ENCODE peak calls at places on chromosomes 12 and 14, in nine cellular contexts. J is fibroblast of lung; U is SK-N-SH; V is hepatocyte; D is ovary; A is naive thymus-derived CD4-positive, alpha-beta T cell; M is breast epithelium; F is small intestine; I is H9. B is an unnamed sample.

GRCh38 chr14:22265319-22266140 is 323.5 kb downstream of the DAD1 start:
- DNase-seq in D (no peak), I (no peak), M (no peak), U (no peak), A (no peak), J (peak; percentile 29), V (peak; percentile 38), F (no peak), B (peak; percentile 6)

GRCh38 chr14:55514819-55515470 is 65.1 kb upstream of the KTN1 start:
- DNase-seq in J (peak; percentile 87), I (no peak), M (no peak), F (no peak), A (no peak), U (no peak), V (no peak), D (no peak), B (no peak)

GRCh38 chr12:19833775-19834501 is 394.6 kb downstream of the AEBP2 start:
- DNase-seq in J (peak; percentile 76), F (no peak), D (no peak), V (no peak), M (no peak), I (no peak), A (no peak), U (no peak), B (no peak)

GRCh38 chr14:70107309-70107708 is 81.4 kb downstream of the SLC8A3 start:
- DNase-seq in D (no peak), I (no peak), M (no peak), F (no peak), A (no peak), U (peak; percentile 51), V (no peak), J (no peak), B (no peak)

GRCh38 chr12:76375470-76375869 is 27.3 kb upstream of the BBS10 start:
- DNase-seq in D (no peak), F (no peak), U (no peak), A (no peak), I (no peak), J (no peak), V (no peak), M (no peak), B (no peak)

GRCh38 chr12:132593071-132593470 is 17.3 kb downstream of the LRCOL1 start:
- DNase-seq in I (no peak), D (peak; percentile 17), V (no peak), J (no peak), A (no peak), F (no peak), U (no peak), M (no peak), B (no peak)

GRCh38 chr12:49582840-49583239 is 14.9 kb upstream of the MCRS1 start:
- DNase-seq in M (no peak), V (peak; percentile 34), I (no peak), A (no peak), J (no peak), F (peak; percentile 7), D (no peak), U (no peak), B (no peak)

GRCh38 chr14:88554458-88555286 is at the start of gene PTPN21:
- DNase-seq in M (peak; percentile 60), D (peak; percentile 82), V (peak; percentile 91), F (peak; percentile 75), J (peak; percentile 76), I (peak; percentile 77), A (no peak), U (peak; percentile 94), B (no peak)

GRCh38 chr14:81903477-81903876 is 369.8 kb upstream of the SEL1L start:
- DNase-seq in M (no peak), V (no peak), D (no peak), U (no peak), A (no peak), I (no peak), F (no peak), J (no peak), B (no peak)

GRCh38 chr12:91139981-91140659 is 28.8 kb upstream of the LUM start:
- DNase-seq in I (no peak), J (peak; percentile 87), U (no peak), F (no peak), V (peak; percentile 54), D (no peak), M (no peak), A (no peak), B (no peak)

GRCh38 chr12:81942588-81942987 is 183.4 kb upstream of the PPFIA2 start:
- DNase-seq in V (no peak), D (no peak), J (no peak), U (no peak), I (no peak), A (peak; percentile 51), F (peak; percentile 35), M (no peak), B (peak; percentile 26)

GRCh38 chr12:100991059-100991562 is 196.5 kb downstream of the ANO4 start:
- DNase-seq in M (no peak), A (no peak), D (no peak), J (no peak), U (no peak), F (no peak), V (no peak), I (no peak), B (no peak)

GRCh38 chr12:124422570-124423523 is 128.0 kb downstream of the RFLNA start:
- DNase-seq in I (no peak), F (peak; percentile 90), A (no peak), U (peak; percentile 97), M (peak; percentile 88), V (peak; percentile 89), D (peak; percentile 97), J (peak; percentile 97), B (no peak)

GRCh38 chr14:99636487-99636886 is 8.4 kb upstream of the HHIPL1 start:
- DNase-seq in D (no peak), J (no peak), F (no peak), I (no peak), U (no peak), A (no peak), M (no peak), V (no peak), B (no peak)

GRCh38 chr14:33475623-33476022 is 475.3 kb downstream of the EGLN3 start:
- DNase-seq in J (peak; percentile 41), D (no peak), V (peak; percentile 44), A (no peak), F (peak; percentile 66), M (no peak), I (peak; percentile 86), U (peak; percentile 56), B (no peak)

GRCh38 chr14:97846156-97846555 is 1049.0 kb downstream of the VRK1 start:
- DNase-seq in D (no peak), F (no peak), M (no peak), U (no peak), J (no peak), I (no peak), A (no peak), V (no peak), B (no peak)

GRCh38 chr12:56321027-56321426 is 5.2 kb upstream of the CNPY2 start:
- DNase-seq in F (no peak), M (no peak), I (no peak), J (no peak), V (no peak), A (no peak), D (no peak), U (no peak), B (no peak)

GRCh38 chr14:39267592-39268112 is 33.9 kb downstream of the MIA2 start:
- DNase-seq in I (no peak), M (no peak), V (no peak), A (peak; percentile 46), F (peak; percentile 43), U (no peak), D (no peak), J (no peak), B (no peak)

GRCh38 chr14:92487513-92488133 is 26.0 kb upstream of the RIN3 start:
- DNase-seq in M (no peak), A (no peak), V (no peak), D (no peak), I (peak; percentile 36), U (no peak), F (no peak), J (no peak), B (no peak)

GRCh38 chr14:70289138-70289537 is 70.3 kb downstream of the COX16 start:
- DNase-seq in F (no peak), D (no peak), V (no peak), I (no peak), M (no peak), A (peak; percentile 7), J (no peak), U (no peak), B (no peak)

GRCh38 chr12:121087467-121088207 is 45.0 kb upstream of the P2RX7 start:
- DNase-seq in A (no peak), F (no peak), U (no peak), I (no peak), M (no peak), V (no peak), D (no peak), J (no peak), B (no peak)

GRCh38 chr14:75295061-75295461 is 16.4 kb downstream of the FOS start:
- DNase-seq in F (peak; percentile 90), D (peak; percentile 72), M (peak; percentile 41), V (peak; percentile 90), U (peak; percentile 51), A (no peak), J (peak; percentile 82), I (peak; percentile 65), B (no peak)
- H3K27ac ChIP-seq in F (peak overlapping the region; percentile 98), D (peak overlapping the region; percentile 77), M (peak overlapping the region; percentile 97), V (peak overlapping the region; percentile 92), U (peak overlapping the region; percentile 67), A (peak overlapping the region; percentile 96), J (peak overlapping the region; percentile 94), I (no peak overlapping the region), B (peak overlapping the region; percentile 98)

GRCh38 chr14:53108292-53108937 is 44.7 kb downstream of the DDHD1 start:
- DNase-seq in M (no peak), V (no peak), F (no peak), J (no peak), I (no peak), D (no peak), U (no peak), A (peak; percentile 38), B (no peak)
- H3K27ac ChIP-seq in M (no peak overlapping the region), V (no peak overlapping the region), F (peak overlapping the region; percentile 41), J (peak overlapping the region; percentile 21), I (no peak overlapping the region), D (no peak overlapping the region), U (no peak overlapping the region), A (peak overlapping the region; percentile 67), B (peak overlapping the region; percentile 38)

GRCh38 chr14:24080888-24081738 is 9.8 kb downstream of the CPNE6 start:
- DNase-seq in U (peak; percentile 85), M (no peak), I (peak; percentile 79), V (peak; percentile 67), D (no peak), F (peak; percentile 83), A (peak; percentile 73), J (peak; percentile 38), B (peak; percentile 64)
- H3K27ac ChIP-seq in U (peak overlapping the region; percentile 73), M (peak overlapping the region; percentile 66), I (no peak overlapping the region), V (no peak overlapping the region), D (no peak overlapping the region), F (peak overlapping the region; percentile 89), A (peak overlapping the region; percentile 75), J (no peak overlapping the region), B (peak overlapping the region; percentile 61)

DNA sequence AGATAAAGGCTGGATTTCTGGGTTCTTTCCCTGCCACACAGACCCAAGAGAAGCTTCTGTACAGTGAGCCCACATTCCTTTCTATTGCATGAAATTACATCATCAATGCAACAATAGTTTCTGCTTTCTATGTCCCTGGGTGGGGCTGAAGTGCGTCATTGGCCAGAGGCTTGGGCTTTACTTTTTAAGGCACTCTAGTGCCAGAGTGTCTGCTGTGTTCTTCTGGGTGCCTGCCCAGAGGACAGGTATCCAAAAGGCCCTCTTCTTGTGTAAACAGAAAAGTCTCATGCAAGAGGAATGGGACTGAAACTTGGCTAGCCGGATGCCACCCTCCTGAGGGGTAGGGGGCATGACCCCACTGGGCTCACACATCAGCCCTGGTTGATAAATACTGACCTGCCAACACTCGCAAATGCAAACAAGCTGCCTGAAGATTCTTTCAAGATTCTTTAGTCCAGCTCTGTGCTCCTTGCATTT is 5.9 kb downstream of the KRT86 start:
- DNase-seq in I (no peak), M (peak; percentile 98), A (no peak), D (peak; percentile 33), J (peak; percentile 95), V (peak; percentile 64), U (no peak), F (no peak), B (no peak)
- H3K27ac ChIP-seq in I (no peak overlapping the region), M (peak overlapping the region; percentile 96), A (no peak overlapping the region), D (no peak overlapping the region), J (peak overlapping the region; percentile 98), V (peak overlapping the region; percentile 77), U (peak overlapping the region; percentile 62), F (peak overlapping the region; percentile 25), B (no peak overlapping the region)